ENCODE peak calls at places on chromosomes 2 and 18, in eight cellular contexts. Q is T-helper 17 cell; D is GM03348; T is SK-N-DZ; G is cortex of kidney; B is central memory CD4-positive, alpha-beta T cell; F is astrocyte of the spinal cord; Z is NCI-H1105. S is an unnamed sample.

GRCh38 chr18:44744206-44745180 is 63.8 kb downstream of the SETBP1 start:
- DNase-seq in Z (no peak), T (peak), F (no peak), D (no peak), G (no peak), Q (no peak), B (no peak), S (no peak)

GRCh38 chr18:63520053-63520452 is 22.1 kb upstream of the SERPINB12 start:
- DNase-seq in Z (no peak), D (no peak), F (no peak), Q (no peak), G (no peak), T (no peak), B (no peak), S (no peak)

GRCh38 chr2:53629527-53629926 is 138.1 kb upstream of the CHAC2 start:
- DNase-seq in Z (no peak), F (peak), G (no peak), D (no peak), Q (no peak), T (no peak), B (no peak), S (no peak)

GRCh38 chr2:30096451-30096850 is 50.4 kb upstream of the YPEL5 start:
- DNase-seq in G (no peak), B (no peak), T (no peak), F (no peak), Q (no peak), D (no peak), Z (no peak), S (no peak)

GRCh38 chr2:68368657-68369339 is 3.7 kb downstream of the PLEK start:
- DNase-seq in Z (no peak), D (peak), G (no peak), B (no peak), T (peak), F (peak), Q (no peak), S (no peak)

GRCh38 chr18:33937270-33937816 is 287.4 kb downstream of the NOL4 start:
- DNase-seq in D (no peak), G (no peak), F (no peak), Z (no peak), B (no peak), T (no peak), Q (no peak), S (no peak)

GRCh38 chr2:186713664-186714063 is 19.8 kb downstream of the FAM171B start:
- DNase-seq in Z (no peak), F (peak), Q (no peak), G (no peak), D (no peak), B (no peak), T (no peak), S (no peak)

GRCh38 chr2:187055463-187055862 is 206.5 kb upstream of the ZSWIM2 start:
- DNase-seq in G (no peak), T (no peak), D (no peak), F (no peak), B (no peak), Q (no peak), Z (no peak), S (no peak)

GRCh38 chr2:61016392-61017002 is 1.0 kb upstream of the PEX13 start:
- DNase-seq in F (no peak), Z (no peak), D (no peak), B (no peak), T (no peak), Q (no peak), G (no peak), S (no peak)

GRCh38 chr18:58453913-58454317 is 175.0 kb downstream of the ALPK2 start:
- DNase-seq in Z (no peak), B (no peak), T (no peak), G (no peak), D (no peak), Q (no peak), F (no peak), S (no peak)

GRCh38 chr2:39216495-39217191 is 27.1 kb downstream of the CDKL4 start:
- DNase-seq in T (peak), G (no peak), D (no peak), Q (peak), F (no peak), B (peak), Z (no peak), S (no peak)

GRCh38 chr2:197306691-197307030 is 3.9 kb downstream of the ANKRD44 start:
- DNase-seq in Z (no peak), F (peak), T (no peak), D (peak), G (no peak), Q (no peak), B (peak), S (peak)

GRCh38 chr2:10538224-10538894 is 90.2 kb upstream of the ODC1 start:
- DNase-seq in Z (no peak), G (no peak), B (no peak), F (peak), T (no peak), D (peak), Q (no peak), S (no peak)

S was measured in left lung.